ENCODE peak calls at places on chromosomes 2 and 18, in seven cellular contexts. W, L, K, Y, T, U and Z are unnamed samples.

GRCh38 chr2:98829586-98830270 is 98.8 kb upstream of the MGAT4A start:
- DNase-seq in W (no peak), L (no peak), K (no peak), Y (no peak), T (no peak), U (no peak), Z (no peak)

GRCh38 chr2:240296104-240296406 is 139.4 kb upstream of the GPC1 start:
- DNase-seq in W (no peak), L (no peak), K (no peak), Y (no peak), T (peak; percentile 15), U (no peak), Z (no peak)

GRCh38 chr18:22563098-22563707 is 145.5 kb upstream of the CTAGE1 start:
- DNase-seq in W (peak; percentile 94), L (peak; percentile 71), K (no peak), Y (peak; percentile 66), T (peak; percentile 40), U (peak; percentile 69), Z (no peak)

GRCh38 chr2:197996583-197996982 is 192.2 kb downstream of the PLCL1 start:
- DNase-seq in W (no peak), L (no peak), K (no peak), Y (no peak), T (no peak), U (no peak), Z (no peak)

GRCh38 chr18:66495844-66496243 is 108.0 kb downstream of the CDH19 start:
- DNase-seq in W (peak; percentile 33), L (no peak), K (no peak), Y (no peak), T (peak; percentile 33), U (no peak), Z (peak; percentile 51)

GRCh38 chr2:181918188-181918587 is 26.7 kb downstream of the ITPRID2 start:
- DNase-seq in W (no peak), L (no peak), K (no peak), Y (no peak), T (no peak), U (no peak), Z (no peak)

GRCh38 chr2:172639823-172640222 is 83.9 kb downstream of the PDK1 start:
- DNase-seq in W (peak; percentile 98), L (no peak), K (no peak), Y (no peak), T (no peak), U (no peak), Z (no peak)

GRCh38 chr2:198376677-198377076 is 572.3 kb downstream of the PLCL1 start:
- DNase-seq in W (no peak), L (no peak), K (no peak), Y (no peak), T (no peak), U (no peak), Z (no peak)

GRCh38 chr18:3966985-3967856 is 487.9 kb downstream of the DLGAP1 start:
- DNase-seq in W (no peak), L (no peak), K (no peak), Y (no peak), T (no peak), U (no peak), Z (no peak)

GRCh38 chr2:227816507-227817274 is 3.0 kb downstream of the CCL20 start:
- DNase-seq in W (peak; percentile 71), L (no peak), K (no peak), Y (no peak), T (no peak), U (no peak), Z (no peak)

GRCh38 chr2:136281281-136282117 is 163.6 kb upstream of the CXCR4 start:
- DNase-seq in W (no peak), L (no peak), K (no peak), Y (no peak), T (no peak), U (no peak), Z (no peak)

GRCh38 chr2:1750935-1751767 is 6.8 kb upstream of the PXDN start:
- DNase-seq in W (peak; percentile 86), L (no peak), K (no peak), Y (peak; percentile 78), T (peak; percentile 50), U (peak; percentile 47), Z (peak; percentile 55)

GRCh38 chr2:157250836-157251235 is 6.7 kb upstream of the GALNT5 start:
- DNase-seq in W (no peak), L (no peak), K (no peak), Y (no peak), T (no peak), U (no peak), Z (no peak)

GRCh38 chr18:55354795-55355194 is 233.2 kb downstream of the TCF4 start:
- DNase-seq in W (peak; percentile 47), L (no peak), K (no peak), Y (no peak), T (no peak), U (no peak), Z (no peak)

GRCh38 chr2:140529706-140530105 is 1601.1 kb downstream of the LRP1B start:
- DNase-seq in W (peak; percentile 22), L (no peak), K (no peak), Y (no peak), T (no peak), U (no peak), Z (no peak)

GRCh38 chr2:120227111-120227991 is 4.2 kb upstream of the TMEM185B start:
- DNase-seq in W (no peak), L (no peak), K (no peak), Y (no peak), T (no peak), U (no peak), Z (no peak)

GRCh38 chr18:31684279-31685096 is at the start of gene B4GALT6:
- DNase-seq in W (peak; percentile 25), L (no peak), K (no peak), Y (no peak), T (no peak), U (peak; percentile 19), Z (peak; percentile 19)

GRCh38 chr2:229947544-229947943 is 25.2 kb downstream of the FBXO36 start:
- DNase-seq in W (no peak), L (no peak), K (no peak), Y (no peak), T (no peak), U (no peak), Z (no peak)

GRCh38 chr2:95267458-95268207 is 6.6 kb upstream of the PROM2 start:
- DNase-seq in W (peak; percentile 85), L (no peak), K (no peak), Y (no peak), T (no peak), U (no peak), Z (no peak)

DNA sequence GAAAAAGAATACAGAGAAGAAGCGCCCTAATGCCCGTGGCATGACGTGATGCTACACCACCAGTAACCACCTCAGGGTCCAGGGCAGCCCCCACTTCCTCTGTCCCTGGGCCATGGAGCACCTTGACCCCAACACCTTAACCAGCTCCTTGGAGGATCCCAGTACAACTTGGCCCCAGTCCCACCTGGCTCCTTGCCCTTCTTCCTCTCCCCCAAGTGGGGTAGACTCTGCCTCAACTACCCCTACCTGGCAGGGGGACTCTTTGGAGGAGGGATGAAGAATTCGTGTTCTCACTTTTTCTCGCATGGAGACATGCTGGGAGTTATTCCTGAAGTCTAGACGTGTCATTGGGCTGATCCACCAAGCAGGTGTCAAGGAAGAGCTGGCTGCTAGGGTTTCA is 18.9 kb downstream of the TRABD2A start:
- DNase-seq in W (no peak), L (no peak), K (no peak), Y (no peak), T (no peak), U (no peak), Z (no peak)
- H3K4me1 ChIP-seq in W (no peaks in the 10 kb centered on the region), L (no peaks in the 10 kb centered on the region), K (no peaks in the 10 kb centered on the region), Y (no peaks in the 10 kb centered on the region), T (no peaks in the 10 kb centered on the region), U (no peaks in the 10 kb centered on the region), Z (no peaks in the 10 kb centered on the region)

DNA sequence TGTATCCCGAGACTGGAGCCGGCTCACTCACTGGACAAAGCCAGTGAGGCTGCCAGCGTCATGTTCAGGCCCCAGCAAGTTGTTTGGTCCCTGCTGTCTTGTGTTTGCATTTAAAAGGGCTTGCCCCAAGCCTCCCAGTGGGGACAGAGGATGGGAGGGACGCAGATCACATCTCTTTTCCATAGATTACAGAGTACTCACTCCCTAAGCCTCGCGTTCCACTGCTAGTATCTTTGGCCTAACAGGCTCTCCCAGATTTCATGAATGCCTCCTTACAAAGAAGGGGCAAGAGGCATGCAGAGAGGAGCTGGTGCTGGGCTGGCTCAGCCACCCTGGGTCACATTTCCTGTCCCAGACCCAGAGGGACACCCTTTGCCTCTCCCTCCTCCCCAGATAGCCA is 59.1 kb downstream of the CMPK2 start:
- DNase-seq in W (no peak), L (no peak), K (no peak), Y (no peak), T (no peak), U (no peak), Z (no peak)
- H3K27ac ChIP-seq in W (no peak overlapping the region), L (no peak overlapping the region), K (no peak overlapping the region), Y (no peak overlapping the region), T (no peak overlapping the region), U (no peak overlapping the region), Z (no peak overlapping the region)

GRCh38 chr18:9924371-9924943 is 10.6 kb downstream of the VAPA start:
- DNase-seq in W (no peak), L (no peak), K (no peak), Y (no peak), T (no peak), U (no peak), Z (no peak)
- H3K4me1 ChIP-seq in W (peaks cover 7% of the 10 kb centered on the region), L (peaks cover 82% of the 10 kb centered on the region), K (peaks cover 61% of the 10 kb centered on the region), Y (no peaks in the 10 kb centered on the region), T (peaks cover 56% of the 10 kb centered on the region), U (peaks cover 11% of the 10 kb centered on the region), Z (peaks cover 99% of the 10 kb centered on the region)

GRCh38 chr2:196987298-196987653 is 60.8 kb upstream of the PGAP1 start:
- DNase-seq in W (peak; percentile 73), L (no peak), K (no peak), Y (no peak), T (no peak), U (no peak), Z (no peak)

GRCh38 chr2:196984888-196985287 is 58.4 kb upstream of the PGAP1 start:
- DNase-seq in W (no peak), L (no peak), K (no peak), Y (no peak), T (no peak), U (no peak), Z (no peak)

GRCh38 chr2:196985524-196986183 is 59.1 kb upstream of the PGAP1 start:
- DNase-seq in W (no peak), L (no peak), K (no peak), Y (no peak), T (no peak), U (no peak), Z (no peak)

GRCh38 chr2:196980498-196980897 is 54.0 kb upstream of the PGAP1 start:
- DNase-seq in W (no peak), L (no peak), K (no peak), Y (no peak), T (no peak), U (no peak), Z (no peak)

GRCh38 chr2:196983934-196984333 is 57.4 kb upstream of the PGAP1 start:
- DNase-seq in W (peak; percentile 91), L (no peak), K (no peak), Y (no peak), T (no peak), U (no peak), Z (no peak)
- H3K27ac ChIP-seq in W (no peak overlapping the region), L (no peak overlapping the region), K (no peak overlapping the region), Y (no peak overlapping the region), T (no peak overlapping the region), U (no peak overlapping the region), Z (no peak overlapping the region)

GRCh38 chr2:220847587-220847986 is 724.5 kb downstream of the EPHA4 start:
- DNase-seq in W (peak; percentile 52), L (peak; percentile 42), K (no peak), Y (no peak), T (no peak), U (no peak), Z (no peak)
- H3K4me1 ChIP-seq in W (peaks cover 2% of the 10 kb centered on the region), L (no peaks in the 10 kb centered on the region), K (no peaks in the 10 kb centered on the region), Y (no peaks in the 10 kb centered on the region), T (no peaks in the 10 kb centered on the region), U (no peaks in the 10 kb centered on the region), Z (peaks cover 3% of the 10 kb centered on the region)

GRCh38 chr18:80105369-80106167 is 3.5 kb upstream of the ADNP2 start:
- DNase-seq in W (no peak), L (no peak), K (no peak), Y (no peak), T (no peak), U (no peak), Z (no peak)
- H3K27ac ChIP-seq in W (no peak overlapping the region), L (no peak overlapping the region), K (peak overlapping the region; percentile 99), Y (no peak overlapping the region), T (no peak overlapping the region), U (no peak overlapping the region), Z (no peak overlapping the region)